ENCODE peak calls at places on chromosomes 7 and 10, in seven cellular contexts. K, R, F, E, W, Z and P are unnamed samples.

GRCh38 chr10:6347391-6347951 is 144.7 kb downstream of the PFKFB3 start:
- DNase-seq in E (no peak), R (no peak), W (no peak), Z (peak), F (no peak), K (no peak), P (no peak)

GRCh38 chr10:20963056-20963455 is 65.9 kb upstream of the NEBL start:
- DNase-seq in E (no peak), K (no peak), W (no peak), R (no peak), Z (no peak), F (no peak), P (no peak)

GRCh38 chr7:22356010-22356854 is 722 bp downstream of the RAPGEF5 start:
- DNase-seq in K (peak), Z (peak), W (no peak), F (peak), E (no peak), R (peak), P (no peak)

GRCh38 chr10:20596911-20597310 is 300.2 kb downstream of the NEBL start:
- DNase-seq in E (no peak), K (no peak), F (no peak), W (peak), Z (no peak), R (no peak), P (no peak)

GRCh38 chr10:107364872-107365271 is 200.4 kb upstream of the SORCS1 start:
- DNase-seq in W (no peak), K (no peak), R (no peak), Z (no peak), E (no peak), F (no peak), P (no peak)

GRCh38 chr7:106289848-106290247 is 5.1 kb upstream of the NAMPT start:
- DNase-seq in E (no peak), F (no peak), W (no peak), Z (no peak), K (no peak), R (no peak), P (no peak)

GRCh38 chr7:68432585-68432984 is 1165.7 kb upstream of the AUTS2 start:
- DNase-seq in E (no peak), F (no peak), K (no peak), Z (no peak), W (no peak), R (no peak), P (no peak)

GRCh38 chr7:11540271-11540761 is 291.7 kb downstream of the THSD7A start:
- DNase-seq in Z (no peak), F (no peak), K (peak), R (no peak), E (no peak), W (no peak), P (peak)

GRCh38 chr10:104777086-104777799 is 136.2 kb downstream of the SORCS3 start:
- DNase-seq in F (no peak), W (no peak), Z (peak), K (no peak), E (no peak), R (no peak), P (no peak)

GRCh38 chr10:44353128-44353390 is 31.8 kb downstream of the CXCL12 start:
- DNase-seq in F (no peak), W (no peak), R (no peak), K (no peak), E (no peak), Z (no peak), P (no peak)

GRCh38 chr10:27153855-27154198 is 357 bp downstream of the YME1L1 start:
- DNase-seq in Z (peak), W (peak), K (no peak), F (no peak), E (no peak), R (no peak), P (no peak)

GRCh38 chr10:133252223-133252552 is 14.5 kb downstream of the VENTX start:
- DNase-seq in E (no peak), Z (no peak), R (no peak), F (no peak), W (no peak), K (no peak), P (no peak)

GRCh38 chr7:130367088-130367755 is 13.1 kb upstream of the CPA1 start:
- DNase-seq in K (no peak), E (no peak), Z (no peak), W (no peak), F (no peak), R (no peak), P (no peak)

GRCh38 chr10:82394122-82394521 is 519.1 kb downstream of the NRG3 start:
- DNase-seq in F (no peak), W (no peak), E (no peak), Z (no peak), R (no peak), K (no peak), P (no peak)

GRCh38 chr10:103717341-103718246 is 137.8 kb downstream of the SH3PXD2A start:
- DNase-seq in F (no peak), W (no peak), K (no peak), R (no peak), Z (no peak), E (no peak), P (no peak)

GRCh38 chr7:152035807-152036206 is 10.3 kb downstream of the GALNT11 start:
- DNase-seq in W (no peak), F (no peak), K (no peak), Z (no peak), E (no peak), R (no peak), P (no peak)

GRCh38 chr7:91503934-91504575 is 239.8 kb downstream of the FZD1 start:
- DNase-seq in W (peak), F (no peak), R (no peak), Z (no peak), K (no peak), E (no peak), P (no peak)

GRCh38 chr7:108497082-108497725 is 28.7 kb downstream of the PNPLA8 start:
- DNase-seq in E (peak), W (peak), F (no peak), Z (peak), K (peak), R (peak), P (peak)

GRCh38 chr7:101258243-101258731 is 13.4 kb upstream of the FIS1 start:
- DNase-seq in W (no peak), Z (no peak), E (no peak), F (no peak), R (no peak), K (no peak), P (no peak)

GRCh38 chr10:125396651-125397050 is 236.3 kb upstream of the CTBP2 start:
- DNase-seq in F (no peak), W (no peak), E (peak), R (no peak), Z (no peak), K (no peak), P (peak)

GRCh38 chr7:118305686-118306085 is 81.2 kb downstream of the ANKRD7 start:
- DNase-seq in R (no peak), W (peak), K (no peak), F (no peak), Z (no peak), E (no peak), P (no peak)

GRCh38 chr7:132655071-132655761 is 78.9 kb upstream of the PLXNA4 start:
- DNase-seq in E (no peak), R (peak), K (peak), W (peak), F (peak), Z (peak), P (no peak)

GRCh38 chr10:82378146-82378545 is 503.2 kb downstream of the NRG3 start:
- DNase-seq in K (peak), E (no peak), F (no peak), Z (no peak), R (no peak), W (peak), P (no peak)

GRCh38 chr7:15332962-15333361 is 228.9 kb downstream of the AGMO start:
- DNase-seq in Z (no peak), K (no peak), E (no peak), R (no peak), W (no peak), F (no peak), P (no peak)

GRCh38 chr10:128047337-128047736 is 78.9 kb downstream of the MKI67 start:
- DNase-seq in R (peak), E (no peak), F (peak), Z (peak), K (peak), W (peak), P (no peak)

GRCh38 chr7:151420144-151420543 is 10.3 kb upstream of the WDR86 start:
- DNase-seq in Z (no peak), E (no peak), K (no peak), W (no peak), R (no peak), F (no peak), P (no peak)

GRCh38 chr7:46751471-46751870 is 830.4 kb upstream of the IGFBP3 start:
- DNase-seq in F (no peak), E (no peak), R (no peak), K (no peak), Z (no peak), W (no peak), P (no peak)

GRCh38 chr7:23898619-23899018 is 188.6 kb downstream of the STK31 start:
- DNase-seq in R (no peak), E (no peak), F (no peak), W (no peak), Z (no peak), K (no peak), P (no peak)

GRCh38 chr10:110323503-110323902 is 18.8 kb upstream of the SMNDC1 start:
- DNase-seq in F (no peak), W (peak), K (no peak), E (peak), Z (no peak), R (no peak), P (no peak)

GRCh38 chr7:121604627-121605296 is 208.7 kb upstream of the FAM3C start:
- DNase-seq in Z (no peak), K (no peak), F (no peak), E (no peak), R (no peak), W (peak), P (no peak)

GRCh38 chr7:158460665-158461064 is 127.0 kb downstream of the PTPRN2 start:
- DNase-seq in E (no peak), W (no peak), Z (no peak), K (no peak), F (no peak), R (no peak), P (no peak)

GRCh38 chr7:221996-222715 is 29.8 kb downstream of the FAM20C start:
- DNase-seq in F (no peak), K (no peak), E (no peak), R (no peak), W (no peak), Z (no peak), P (no peak)

GRCh38 chr7:82291931-82292330 is 151.6 kb downstream of the CACNA2D1 start:
- DNase-seq in F (no peak), Z (no peak), E (no peak), W (no peak), R (no peak), K (no peak), P (no peak)

GRCh38 chr7:82289889-82290288 is 153.7 kb downstream of the CACNA2D1 start:
- DNase-seq in F (no peak), E (no peak), Z (no peak), K (no peak), R (no peak), W (no peak), P (no peak)

GRCh38 chr7:82293467-82293866 is 150.1 kb downstream of the CACNA2D1 start:
- DNase-seq in Z (no peak), F (no peak), E (no peak), W (no peak), K (no peak), R (no peak), P (no peak)

GRCh38 chr7:82294865-82295264 is 148.7 kb downstream of the CACNA2D1 start:
- DNase-seq in R (no peak), F (no peak), Z (no peak), W (no peak), E (no peak), K (no peak), P (no peak)

DNA sequence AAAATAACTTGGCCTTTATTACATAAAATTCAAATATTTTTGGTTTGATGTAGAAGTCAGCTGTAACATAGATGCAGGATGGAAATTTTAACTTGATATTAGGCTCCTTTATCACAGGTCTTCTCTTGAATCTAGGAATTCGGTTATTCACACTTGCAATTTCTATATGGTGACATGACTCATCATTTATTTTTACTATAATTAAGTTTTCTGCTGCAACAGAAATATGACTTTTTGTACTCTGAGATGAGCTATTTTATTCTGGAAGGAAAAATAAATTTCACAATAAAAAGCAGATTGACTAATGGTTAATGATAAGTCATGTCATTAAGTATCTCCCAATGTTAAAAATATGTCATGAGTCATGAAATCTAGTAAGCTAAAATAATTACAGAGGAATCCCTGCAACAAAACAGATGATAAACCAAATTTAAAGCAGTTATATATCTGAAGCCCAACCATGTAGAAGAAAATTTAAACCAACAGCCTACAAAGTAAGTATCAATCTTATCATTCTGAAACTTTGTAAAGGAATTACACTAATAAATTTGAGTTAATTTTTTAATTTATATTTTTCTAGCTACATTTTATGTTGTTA is 149.2 kb downstream of the CACNA2D1 start:
- DNase-seq in R (no peak), E (no peak), Z (no peak), K (no peak), W (no peak), F (no peak), P (no peak)
- H3K4me3 ChIP-seq in R (no peak), E (no peak), Z (no peak), K (no peak), W (no peak), F (no peak), P (no peak)

DNA sequence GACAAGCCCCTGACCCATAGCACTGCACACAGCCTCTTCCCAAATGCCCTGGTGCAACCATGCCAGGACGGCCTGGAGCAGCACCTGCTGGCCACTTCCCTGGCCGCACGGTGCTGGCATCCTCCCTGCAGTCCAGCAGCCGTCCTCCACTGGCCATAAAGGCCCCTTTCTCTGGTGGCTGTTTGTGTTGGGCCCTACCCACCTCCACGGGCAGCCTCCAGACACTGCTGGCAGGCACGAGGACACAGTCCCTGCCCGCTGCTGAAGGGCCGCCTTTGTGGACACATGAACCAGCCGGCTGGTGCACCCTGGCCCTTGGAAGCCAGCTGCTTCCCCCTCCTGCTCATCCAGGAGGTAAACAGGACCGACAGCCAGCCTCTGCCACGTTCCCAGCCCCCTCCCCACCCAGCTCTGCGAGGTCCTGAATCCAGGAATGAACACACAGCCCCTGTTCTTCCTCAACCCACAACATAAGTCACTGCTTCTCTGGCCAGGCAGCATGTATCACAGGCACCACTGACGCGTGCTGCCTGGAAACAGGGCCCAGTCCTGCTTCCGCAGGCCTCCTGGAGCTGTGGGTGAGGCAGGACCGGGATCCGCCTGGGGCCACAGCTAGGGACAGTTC is 43.8 kb downstream of the SPOCK2 start:
- DNase-seq in R (no peak), E (no peak), W (no peak), K (peak), Z (no peak), F (no peak), P (no peak)
- TF ChIP-seq CTCF in R (no peak), E (peak), W (peak), K (peak), Z (no peak), F (no peak), P (peak)

GRCh38 chr7:27151945-27152815 is at the start of gene HOXA3:
- DNase-seq in Z (no peak), K (no peak), E (no peak), F (peak), W (no peak), R (no peak), P (no peak)
- H3K4me3 ChIP-seq in Z (no peak), K (peak), E (peak), F (peak), W (no peak), R (no peak), P (peak)

GRCh38 chr7:32077806-32078205 is 7.6 kb upstream of the PDE1C start:
- DNase-seq in K (no peak), W (no peak), F (no peak), R (no peak), E (no peak), Z (no peak), P (no peak)
- TF ChIP-seq CTCF in K (no peak), W (no peak), F (no peak), R (no peak), E (no peak), Z (no peak), P (no peak)

GRCh38 chr7:74312418-74313021 is 23.3 kb downstream of the CLIP2 start:
- DNase-seq in W (no peak), F (no peak), K (no peak), R (no peak), E (no peak), Z (no peak), P (no peak)
- H3K4me3 ChIP-seq in W (no peak), F (no peak), K (no peak), R (no peak), E (no peak), Z (no peak), P (no peak)